ENCODE peak calls at places on chromosomes 2 and 18, in nine cellular contexts. One of them, this sample, is unnamed.

GRCh38 chr2:80256396-80257167 is 48.0 kb downstream of the LRRTM1 start:
- DNase-seq in NCI-H82: peak
- DNase-seq in SK-N-SH: peak
- DNase-seq in activated T-cell treated with anti-CD3 and anti-CD28 coated beads for 1 hour: no peak
- DNase-seq in NCI-H510A: no peak
- DNase-seq in AML-193: no peak
- DNase-seq in NCI-H1436: no peak
- DNase-seq in small intestine: peak
- DNase-seq in keratinocyte: no peak
- DNase-seq in this sample: peak

GRCh38 chr2:24456610-24457556 is 34.2 kb upstream of the NCOA1 start:
- DNase-seq in NCI-H82: peak
- DNase-seq in SK-N-SH: no peak
- DNase-seq in activated T-cell treated with anti-CD3 and anti-CD28 coated beads for 1 hour: no peak
- DNase-seq in NCI-H510A: no peak
- DNase-seq in AML-193: peak
- DNase-seq in NCI-H1436: no peak
- DNase-seq in small intestine: no peak
- DNase-seq in keratinocyte: no peak
- DNase-seq in this sample: peak

GRCh38 chr2:53629527-53629926 is 138.1 kb upstream of the CHAC2 start:
- DNase-seq in NCI-H82: no peak
- DNase-seq in SK-N-SH: no peak
- DNase-seq in activated T-cell treated with anti-CD3 and anti-CD28 coated beads for 1 hour: no peak
- DNase-seq in NCI-H510A: no peak
- DNase-seq in AML-193: no peak
- DNase-seq in NCI-H1436: no peak
- DNase-seq in small intestine: no peak
- DNase-seq in keratinocyte: no peak
- DNase-seq in this sample: no peak

GRCh38 chr2:152328013-152328412 is 7.0 kb upstream of the FMNL2 start:
- DNase-seq in NCI-H82: no peak
- DNase-seq in SK-N-SH: no peak
- DNase-seq in activated T-cell treated with anti-CD3 and anti-CD28 coated beads for 1 hour: no peak
- DNase-seq in NCI-H510A: no peak
- DNase-seq in AML-193: no peak
- DNase-seq in NCI-H1436: no peak
- DNase-seq in small intestine: no peak
- DNase-seq in keratinocyte: no peak
- DNase-seq in this sample: no peak

GRCh38 chr2:201139836-201140599 is 24.1 kb downstream of the CFLAR start:
- DNase-seq in NCI-H82: peak
- DNase-seq in SK-N-SH: no peak
- DNase-seq in activated T-cell treated with anti-CD3 and anti-CD28 coated beads for 1 hour: no peak
- DNase-seq in NCI-H510A: no peak
- DNase-seq in AML-193: no peak
- DNase-seq in NCI-H1436: no peak
- DNase-seq in small intestine: no peak
- DNase-seq in keratinocyte: no peak
- DNase-seq in this sample: no peak

GRCh38 chr2:227632827-227633226 is 15.5 kb downstream of the SCYGR4 start:
- DNase-seq in NCI-H82: no peak
- DNase-seq in SK-N-SH: no peak
- DNase-seq in activated T-cell treated with anti-CD3 and anti-CD28 coated beads for 1 hour: no peak
- DNase-seq in NCI-H510A: no peak
- DNase-seq in AML-193: no peak
- DNase-seq in NCI-H1436: no peak
- DNase-seq in small intestine: no peak
- DNase-seq in keratinocyte: no peak
- DNase-seq in this sample: no peak

GRCh38 chr2:117470311-117471095 is 344.0 kb upstream of the DDX18 start:
- DNase-seq in NCI-H82: peak
- DNase-seq in SK-N-SH: peak
- DNase-seq in activated T-cell treated with anti-CD3 and anti-CD28 coated beads for 1 hour: no peak
- DNase-seq in NCI-H510A: no peak
- DNase-seq in AML-193: peak
- DNase-seq in NCI-H1436: peak
- DNase-seq in small intestine: peak
- DNase-seq in keratinocyte: no peak
- DNase-seq in this sample: peak

GRCh38 chr2:5195636-5196035 is 496.5 kb upstream of the SOX11 start:
- DNase-seq in NCI-H82: no peak
- DNase-seq in SK-N-SH: no peak
- DNase-seq in activated T-cell treated with anti-CD3 and anti-CD28 coated beads for 1 hour: no peak
- DNase-seq in NCI-H510A: peak
- DNase-seq in AML-193: no peak
- DNase-seq in NCI-H1436: no peak
- DNase-seq in small intestine: no peak
- DNase-seq in keratinocyte: no peak
- DNase-seq in this sample: no peak

GRCh38 chr18:21664069-21664468 is 40.5 kb downstream of the ABHD3 start:
- DNase-seq in NCI-H82: no peak
- DNase-seq in SK-N-SH: no peak
- DNase-seq in activated T-cell treated with anti-CD3 and anti-CD28 coated beads for 1 hour: no peak
- DNase-seq in NCI-H510A: no peak
- DNase-seq in AML-193: no peak
- DNase-seq in NCI-H1436: no peak
- DNase-seq in small intestine: peak
- DNase-seq in keratinocyte: no peak
- DNase-seq in this sample: no peak

GRCh38 chr2:121707920-121708361 is 28.7 kb downstream of the NIFK start:
- DNase-seq in NCI-H82: no peak
- DNase-seq in SK-N-SH: no peak
- DNase-seq in activated T-cell treated with anti-CD3 and anti-CD28 coated beads for 1 hour: no peak
- DNase-seq in NCI-H510A: no peak
- DNase-seq in AML-193: no peak
- DNase-seq in NCI-H1436: no peak
- DNase-seq in small intestine: peak
- DNase-seq in keratinocyte: no peak
- DNase-seq in this sample: no peak

GRCh38 chr2:197993830-197994229 is 189.4 kb downstream of the PLCL1 start:
- DNase-seq in NCI-H82: no peak
- DNase-seq in SK-N-SH: no peak
- DNase-seq in activated T-cell treated with anti-CD3 and anti-CD28 coated beads for 1 hour: no peak
- DNase-seq in NCI-H510A: no peak
- DNase-seq in AML-193: no peak
- DNase-seq in NCI-H1436: no peak
- DNase-seq in small intestine: no peak
- DNase-seq in keratinocyte: no peak
- DNase-seq in this sample: no peak

GRCh38 chr2:15974565-15975260 is 34.4 kb downstream of the MYCN start:
- DNase-seq in NCI-H82: no peak
- DNase-seq in SK-N-SH: no peak
- DNase-seq in activated T-cell treated with anti-CD3 and anti-CD28 coated beads for 1 hour: no peak
- DNase-seq in NCI-H510A: no peak
- DNase-seq in AML-193: no peak
- DNase-seq in NCI-H1436: no peak
- DNase-seq in small intestine: no peak
- DNase-seq in keratinocyte: no peak
- DNase-seq in this sample: no peak

GRCh38 chr2:69119541-69119940 is 106.6 kb downstream of the ANTXR1 start:
- DNase-seq in NCI-H82: no peak
- DNase-seq in SK-N-SH: no peak
- DNase-seq in activated T-cell treated with anti-CD3 and anti-CD28 coated beads for 1 hour: no peak
- DNase-seq in NCI-H510A: peak
- DNase-seq in AML-193: no peak
- DNase-seq in NCI-H1436: peak
- DNase-seq in small intestine: no peak
- DNase-seq in keratinocyte: no peak
- DNase-seq in this sample: no peak

GRCh38 chr18:26103579-26103978 is 13.2 kb upstream of the SS18 start:
- DNase-seq in NCI-H82: peak
- DNase-seq in SK-N-SH: peak
- DNase-seq in activated T-cell treated with anti-CD3 and anti-CD28 coated beads for 1 hour: peak
- DNase-seq in NCI-H510A: no peak
- DNase-seq in AML-193: no peak
- DNase-seq in NCI-H1436: no peak
- DNase-seq in small intestine: peak
- DNase-seq in keratinocyte: no peak
- DNase-seq in this sample: no peak

GRCh38 chr2:196160101-196160500 is 11.3 kb downstream of the STK17B start:
- DNase-seq in NCI-H82: no peak
- DNase-seq in SK-N-SH: no peak
- DNase-seq in activated T-cell treated with anti-CD3 and anti-CD28 coated beads for 1 hour: no peak
- DNase-seq in NCI-H510A: no peak
- DNase-seq in AML-193: peak
- DNase-seq in NCI-H1436: no peak
- DNase-seq in small intestine: peak
- DNase-seq in keratinocyte: peak
- DNase-seq in this sample: no peak

GRCh38 chr2:85907671-85908157 is 18.9 kb upstream of the ST3GAL5 start:
- DNase-seq in NCI-H82: no peak
- DNase-seq in SK-N-SH: no peak
- DNase-seq in activated T-cell treated with anti-CD3 and anti-CD28 coated beads for 1 hour: no peak
- DNase-seq in NCI-H510A: no peak
- DNase-seq in AML-193: no peak
- DNase-seq in NCI-H1436: no peak
- DNase-seq in small intestine: no peak
- DNase-seq in keratinocyte: peak
- DNase-seq in this sample: no peak

GRCh38 chr2:167196461-167197252 is 308.4 kb downstream of the XIRP2 start:
- DNase-seq in NCI-H82: peak
- DNase-seq in SK-N-SH: peak
- DNase-seq in activated T-cell treated with anti-CD3 and anti-CD28 coated beads for 1 hour: no peak
- DNase-seq in NCI-H510A: no peak
- DNase-seq in AML-193: peak
- DNase-seq in NCI-H1436: no peak
- DNase-seq in small intestine: no peak
- DNase-seq in keratinocyte: no peak
- DNase-seq in this sample: no peak

This sample was measured in H54.